ENCODE peak calls at places on chromosome 10, in nine cellular contexts. V, L, X, M, A, I, H, K and E are unnamed samples.

GRCh38 chr10:82932426-82932825 is 1057.4 kb downstream of the NRG3 start:
- DNase-seq in I (no peak), A (no peak), V (no peak), X (no peak), M (no peak), H (no peak), L (no peak), K (no peak), E (no peak)

GRCh38 chr10:109922976-109923921 is at the start of gene XPNPEP1:
- DNase-seq in M (peak), K (peak), A (peak), L (peak), V (peak), I (peak), H (peak), X (peak), E (peak)

GRCh38 chr10:125883198-125883597 is 2.1 kb upstream of the DHX32 start:
- DNase-seq in M (no peak), V (no peak), A (no peak), L (no peak), I (no peak), K (no peak), H (no peak), X (no peak), E (no peak)

GRCh38 chr10:70162892-70163201 is 7.5 kb downstream of the SAR1A start:
- DNase-seq in I (no peak), K (no peak), X (no peak), V (peak), A (no peak), M (no peak), L (no peak), H (no peak), E (no peak)

GRCh38 chr10:77526861-77527617 is 110.6 kb downstream of the KCNMA1 start:
- DNase-seq in M (no peak), K (no peak), A (no peak), I (no peak), X (no peak), L (peak), H (no peak), V (no peak), E (no peak)

GRCh38 chr10:62244785-62245595 is 23.7 kb downstream of the RTKN2 start:
- DNase-seq in L (no peak), H (peak), M (peak), A (no peak), K (no peak), I (peak), V (no peak), X (no peak), E (no peak)

GRCh38 chr10:132524443-132525285 is 12.9 kb upstream of the INPP5A start:
- DNase-seq in I (no peak), A (no peak), V (peak), K (no peak), M (no peak), L (peak), H (no peak), X (no peak), E (no peak)

GRCh38 chr10:132143162-132143561 is 43.6 kb upstream of the DPYSL4 start:
- DNase-seq in K (no peak), L (no peak), I (no peak), V (peak), H (no peak), A (no peak), M (no peak), X (peak), E (no peak)

GRCh38 chr10:61795551-61795950 is 105.9 kb upstream of the ARID5B start:
- DNase-seq in L (no peak), V (no peak), K (no peak), I (no peak), M (no peak), A (no peak), X (no peak), H (no peak), E (no peak)

GRCh38 chr10:30857803-30858202 is 173.9 kb downstream of the ZNF438 start:
- DNase-seq in V (no peak), I (no peak), M (no peak), X (peak), L (peak), H (peak), K (no peak), A (no peak), E (peak)

GRCh38 chr10:30017576-30017975 is 41.8 kb downstream of the JCAD start:
- DNase-seq in M (no peak), L (no peak), I (no peak), X (no peak), K (no peak), H (no peak), A (no peak), V (no peak), E (no peak)

GRCh38 chr10:119309423-119309770 is 102.0 kb downstream of the GRK5 start:
- DNase-seq in X (no peak), A (no peak), M (no peak), I (no peak), V (no peak), L (no peak), H (no peak), K (no peak), E (no peak)

GRCh38 chr10:89699581-89700064 is 1.8 kb upstream of the KIF20B start:
- DNase-seq in K (no peak), V (no peak), X (no peak), M (no peak), H (no peak), L (no peak), I (no peak), A (no peak), E (no peak)

GRCh38 chr10:631266-631665 is 58.2 kb downstream of the DIP2C start:
- DNase-seq in M (no peak), K (no peak), I (no peak), X (no peak), H (no peak), V (peak), L (no peak), A (no peak), E (no peak)

GRCh38 chr10:23951841-23952240 is 257.1 kb upstream of the KIAA1217 start:
- DNase-seq in V (no peak), M (no peak), L (no peak), X (no peak), A (no peak), I (no peak), K (no peak), H (no peak), E (no peak)

GRCh38 chr10:93152136-93152535 is 78.4 kb downstream of the CYP26A1 start:
- DNase-seq in X (no peak), A (no peak), H (no peak), K (no peak), L (no peak), M (no peak), V (no peak), I (peak), E (no peak)

GRCh38 chr10:72622271-72622670 is 3.6 kb downstream of the MICU1 start:
- DNase-seq in M (no peak), L (no peak), I (no peak), K (no peak), A (no peak), X (no peak), V (no peak), H (no peak), E (no peak)

GRCh38 chr10:79608505-79609375 is 2.0 kb upstream of the SFTPA1 start:
- DNase-seq in H (peak), K (no peak), M (no peak), I (no peak), L (no peak), X (no peak), V (peak), A (no peak), E (peak)

GRCh38 chr10:38054361-38054797 is 39.8 kb upstream of the ZNF37A start:
- DNase-seq in M (no peak), H (no peak), V (no peak), A (no peak), L (no peak), I (peak), K (no peak), X (no peak), E (no peak)

GRCh38 chr10:99536400-99537254 is 3.9 kb downstream of the NKX2-3 start:
- DNase-seq in L (no peak), H (no peak), K (no peak), V (no peak), M (no peak), X (no peak), A (no peak), I (no peak), E (no peak)

GRCh38 chr10:6987536-6987945 is 407.5 kb upstream of the PRKCQ start:
- DNase-seq in H (peak), I (no peak), M (no peak), V (no peak), K (no peak), A (no peak), L (no peak), X (no peak), E (no peak)

GRCh38 chr10:62815373-62816111 is 624 bp downstream of the EGR2 start:
- DNase-seq in H (no peak), X (no peak), K (no peak), I (no peak), M (no peak), L (no peak), A (no peak), V (peak), E (no peak)

GRCh38 chr10:97228775-97229157 is 43.0 kb upstream of the SLIT1 start:
- DNase-seq in M (no peak), I (no peak), L (no peak), A (no peak), K (no peak), H (no peak), V (no peak), X (no peak), E (no peak)

GRCh38 chr10:132064082-132064755 is 1.5 kb upstream of the JAKMIP3 start:
- DNase-seq in L (no peak), X (no peak), A (no peak), H (peak), K (no peak), I (no peak), V (no peak), M (no peak), E (no peak)

GRCh38 chr10:17655567-17656146 is 11.7 kb downstream of the STAM start:
- DNase-seq in M (no peak), V (peak), H (no peak), A (no peak), L (no peak), K (no peak), I (no peak), X (no peak), E (no peak)

GRCh38 chr10:15879058-15879457 is 18.8 kb upstream of the MINDY3 start:
- DNase-seq in V (no peak), X (no peak), L (no peak), M (peak), H (no peak), A (no peak), I (peak), K (no peak), E (peak)

GRCh38 chr10:80552151-80552646 is 14.5 kb downstream of the SH2D4B start:
- DNase-seq in L (no peak), X (no peak), V (no peak), A (no peak), I (no peak), H (no peak), K (no peak), M (peak), E (no peak)

GRCh38 chr10:103800789-103801540 is 54.4 kb downstream of the SH3PXD2A start:
- DNase-seq in K (no peak), X (no peak), L (peak), H (no peak), M (no peak), A (no peak), I (no peak), V (peak), E (no peak)

GRCh38 chr10:52539463-52539862 is 225.4 kb downstream of the DKK1 start:
- DNase-seq in M (no peak), K (no peak), H (no peak), V (no peak), I (peak), A (no peak), L (no peak), X (no peak), E (no peak)

GRCh38 chr10:103772096-103772845 is 83.1 kb downstream of the SH3PXD2A start:
- DNase-seq in X (peak), K (peak), M (no peak), L (peak), H (no peak), I (peak), V (peak), A (no peak), E (peak)

GRCh38 chr10:17617031-17617911 is at the start of gene HACD1:
- DNase-seq in H (peak), V (peak), A (peak), X (peak), K (peak), M (no peak), L (peak), I (peak), E (peak)

GRCh38 chr10:44803820-44804219 is 107.3 kb upstream of the TMEM72 start:
- DNase-seq in I (no peak), A (no peak), M (no peak), H (no peak), K (no peak), V (no peak), L (no peak), X (no peak), E (no peak)

GRCh38 chr10:53357587-53357986 is 585.0 kb upstream of the MBL2 start:
- DNase-seq in L (no peak), H (no peak), K (no peak), X (no peak), A (no peak), I (peak), V (no peak), M (no peak), E (no peak)